ENCODE peak calls at places on chromosomes 2 and 18, in eight cellular contexts. D is CD4-positive, alpha-beta T cell; B is right lobe of liver; M is effector memory CD8-positive, alpha-beta T cell; A is naive thymus-derived CD4-positive, alpha-beta T cell; V is mucosa of descending colon; L is activated naive CD4-positive, alpha-beta T cell treated with anti-CD3 and anti-CD28 coated beads, Interleukin-2, amount 50 U/mL, for 72 hours; W is left cardiac atrium. R is an unnamed sample.

GRCh38 chr18:8538935-8539334 is 70.3 kb upstream of the RAB12 start:
- ATAC-seq in D (no peak), B (no peak), M (no peak), A (no peak), V (no peak), L (no peak), W (no peak), R (no peak)

GRCh38 chr2:71843391-71843850 is 304.2 kb downstream of the CYP26B1 start:
- ATAC-seq in D (no peak), B (peak; percentile 46), M (no peak), A (no peak), V (peak; percentile 25), L (no peak), W (peak; percentile 94), R (no peak)

GRCh38 chr2:28163627-28164279 is 228.9 kb upstream of the FOSL2 start:
- ATAC-seq in D (no peak), B (no peak), M (no peak), A (no peak), V (peak; percentile 41), L (no peak), W (no peak), R (no peak)

GRCh38 chr2:177106212-177106611 is 106.4 kb upstream of the HNRNPA3 start:
- ATAC-seq in D (no peak), B (no peak), M (no peak), A (peak; percentile 26), V (no peak), L (no peak), W (no peak), R (no peak)

GRCh38 chr2:10547011-10547410 is 98.9 kb upstream of the ODC1 start:
- ATAC-seq in D (no peak), B (no peak), M (no peak), A (no peak), V (no peak), L (no peak), W (no peak), R (peak; percentile 10)

GRCh38 chr18:58303363-58303762 is 259.3 kb downstream of the NEDD4L start:
- ATAC-seq in D (peak; percentile 89), B (no peak), M (peak; percentile 87), A (peak; percentile 80), V (peak; percentile 65), L (peak; percentile 92), W (no peak), R (peak; percentile 94)

GRCh38 chr2:217444932-217445331 is 557.9 kb downstream of the TNS1 start:
- ATAC-seq in D (no peak), B (no peak), M (no peak), A (no peak), V (no peak), L (no peak), W (no peak), R (no peak)

GRCh38 chr18:13218376-13219011 is at the start of gene LDLRAD4:
- ATAC-seq in D (peak; percentile 50), B (peak; percentile 15), M (peak; percentile 19), A (peak; percentile 50), V (peak; percentile 9), L (peak; percentile 12), W (peak; percentile 23), R (peak; percentile 19)

GRCh38 chr18:2984703-2985261 is 28.2 kb downstream of the LPIN2 start:
- ATAC-seq in D (no peak), B (peak; percentile 63), M (no peak), A (no peak), V (peak; percentile 90), L (no peak), W (no peak), R (no peak)

GRCh38 chr2:197908940-197909339 is 104.5 kb downstream of the PLCL1 start:
- ATAC-seq in D (no peak), B (no peak), M (no peak), A (no peak), V (no peak), L (no peak), W (no peak), R (no peak)

GRCh38 chr2:177165103-177165583 is 47.5 kb upstream of the HNRNPA3 start:
- ATAC-seq in D (peak; percentile 23), B (peak; percentile 65), M (no peak), A (peak; percentile 6), V (peak; percentile 54), L (no peak), W (peak; percentile 80), R (no peak)

GRCh38 chr2:201279079-201279478 is 18.7 kb downstream of the CASP8 start:
- ATAC-seq in D (peak; percentile 81), B (no peak), M (no peak), A (peak; percentile 63), V (peak; percentile 76), L (peak; percentile 95), W (no peak), R (peak; percentile 49)

R was measured in activated T-helper 17 cell treated with anti-CD3 and anti-CD28 coated beads, Interleukin-2, amount 50 U/mL, for 72 hours.